ENCODE peak calls at places on chromosomes 11 and 22, in five cellular contexts. X is HepG2, Y is H1, V is GM12878, T is K562. C is an unnamed sample.

GRCh38 chr11:30513087-30513486 is 73.1 kb downstream of the MPPED2 start:
- DNase-seq in T (no peak), X (no peak), Y (no peak), V (no peak), C (no peak)

GRCh38 chr11:9796854-9797253 is 133.0 kb downstream of the SWAP70 start:
- DNase-seq in T (no peak), V (no peak), X (no peak), Y (no peak), C (no peak)

GRCh38 chr11:114412946-114413345 is 12.5 kb downstream of the RBM7 start:
- DNase-seq in V (no peak), X (no peak), Y (no peak), T (no peak), C (no peak)

GRCh38 chr11:125192194-125192593 is 27.6 kb downstream of the PKNOX2 start:
- DNase-seq in Y (no peak), X (no peak), V (no peak), T (no peak), C (peak; percentile 74)

GRCh38 chr22:36374603-36375024 is 13.2 kb downstream of the MYH9 start:
- DNase-seq in T (no peak), X (no peak), V (no peak), Y (no peak), C (no peak)

GRCh38 chr22:30193031-30193794 is 53.3 kb downstream of the LIF start:
- DNase-seq in Y (no peak), V (no peak), T (no peak), X (no peak), C (no peak)

GRCh38 chr22:38338772-38339379 is 21.6 kb upstream of the CSNK1E start:
- DNase-seq in V (no peak), T (no peak), Y (no peak), X (no peak), C (no peak)

GRCh38 chr11:64121637-64122410 is 44.1 kb downstream of the MACROD1 start:
- DNase-seq in T (no peak), Y (no peak), X (no peak), V (no peak), C (no peak)

GRCh38 chr11:65150513-65151271 is 16.4 kb upstream of the SYVN1 start:
- DNase-seq in Y (no peak), V (peak; percentile 27), X (peak; percentile 40), T (peak; percentile 84), C (peak; percentile 82)

GRCh38 chr11:36594316-36594989 is at the start of gene IFTAP:
- DNase-seq in V (no peak), T (peak; percentile 78), Y (peak; percentile 82), X (peak; percentile 90), C (peak; percentile 75)

GRCh38 chr11:116638463-116638862 is 134.3 kb downstream of the BUD13 start:
- DNase-seq in X (no peak), V (no peak), Y (peak; percentile 14), T (no peak), C (no peak)

GRCh38 chr11:96242191-96242845 is 100.7 kb downstream of the MAML2 start:
- DNase-seq in V (no peak), T (no peak), Y (no peak), X (no peak), C (no peak)
- TF ChIP-seq GABPA in V (no peak), T (no peak), Y (no peak), X (no peak), C (no peak)

DNA sequence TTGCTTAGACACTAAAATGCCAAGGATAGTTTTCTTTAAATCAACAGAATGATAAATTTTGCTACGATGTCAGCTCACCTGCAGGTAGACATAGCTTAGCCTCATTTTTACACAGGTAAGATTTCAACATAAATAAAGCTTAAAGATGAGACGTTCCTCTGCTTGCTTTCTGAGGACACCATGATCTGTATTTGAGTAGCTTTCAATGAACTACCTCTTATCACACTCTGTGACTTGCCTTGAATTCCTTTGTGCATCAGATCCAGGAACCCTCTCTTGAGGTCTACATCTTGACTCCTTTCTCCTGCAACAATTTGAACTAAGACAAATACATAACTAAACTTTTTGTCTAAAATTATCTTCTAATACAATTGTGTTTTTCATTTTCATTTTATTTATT is 26.1 kb upstream of the OR8I2 start:
- DNase-seq in X (no peak), Y (no peak), V (no peak), T (no peak), C (no peak)
- TF ChIP-seq RAD21 in X (no peak), Y (no peak), V (no peak), T (no peak), C (no peak)

DNA sequence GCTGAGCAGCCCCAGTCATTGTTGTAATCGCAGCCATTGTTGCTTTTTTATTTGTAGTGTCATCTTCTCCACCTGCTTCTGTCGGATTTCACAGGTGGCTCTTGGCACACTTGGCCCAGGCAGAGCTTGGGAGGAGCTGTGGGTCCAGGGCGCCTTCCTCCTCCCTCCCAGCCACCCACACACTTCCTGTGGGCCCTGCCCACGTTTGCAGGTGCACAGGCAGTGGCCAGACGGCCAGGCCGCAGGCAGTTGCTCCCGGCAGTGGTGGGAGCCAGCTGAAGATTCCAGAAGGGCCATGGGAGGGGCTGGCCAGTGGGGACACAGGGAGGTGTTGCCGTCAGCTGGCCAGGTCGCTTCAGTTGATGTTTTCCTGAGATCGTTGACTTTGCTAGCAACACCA is 1191.8 kb downstream of the BRD1 start:
- DNase-seq in V (no peak), X (no peak), T (no peak), Y (no peak), C (no peak)
- TF ChIP-seq GABPA in V (no peak), X (no peak), T (no peak), Y (no peak), C (no peak)

GRCh38 chr11:101034076-101034475 is 95.5 kb downstream of the PGR start:
- DNase-seq in X (no peak), Y (no peak), V (no peak), T (no peak), C (no peak)

GRCh38 chr11:101030692-101031091 is 98.9 kb downstream of the PGR start:
- DNase-seq in X (no peak), T (no peak), V (no peak), Y (no peak), C (no peak)

GRCh38 chr11:101035872-101036271 is 93.7 kb downstream of the PGR start:
- DNase-seq in T (no peak), Y (no peak), V (no peak), X (no peak), C (no peak)

GRCh38 chr11:101030015-101030414 is 99.6 kb downstream of the PGR start:
- DNase-seq in T (no peak), X (no peak), V (no peak), Y (no peak), C (no peak)

DNA sequence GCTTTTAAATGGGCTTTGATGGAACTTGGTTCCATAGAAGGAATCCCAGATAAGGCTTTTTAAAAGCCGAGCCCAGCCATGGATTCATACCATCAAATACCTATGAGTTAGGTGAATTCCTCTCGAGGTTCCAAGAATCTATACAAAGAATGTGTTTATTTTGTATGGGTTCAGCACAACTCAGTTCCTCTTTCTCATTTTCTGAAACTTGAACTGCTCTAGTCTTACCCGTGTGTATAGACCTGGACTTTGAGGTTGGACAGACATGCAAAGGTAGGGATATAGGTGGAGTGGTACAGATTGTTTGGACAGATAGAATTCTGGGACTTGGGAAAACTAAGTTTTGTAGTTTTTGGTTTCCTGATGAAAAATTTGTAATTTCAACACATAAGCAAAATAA is 97.9 kb downstream of the PGR start:
- DNase-seq in T (no peak), X (no peak), V (no peak), Y (no peak), C (no peak)
- TF ChIP-seq RAD21 in T (no peak), X (no peak), V (no peak), Y (no peak), C (no peak)

DNA sequence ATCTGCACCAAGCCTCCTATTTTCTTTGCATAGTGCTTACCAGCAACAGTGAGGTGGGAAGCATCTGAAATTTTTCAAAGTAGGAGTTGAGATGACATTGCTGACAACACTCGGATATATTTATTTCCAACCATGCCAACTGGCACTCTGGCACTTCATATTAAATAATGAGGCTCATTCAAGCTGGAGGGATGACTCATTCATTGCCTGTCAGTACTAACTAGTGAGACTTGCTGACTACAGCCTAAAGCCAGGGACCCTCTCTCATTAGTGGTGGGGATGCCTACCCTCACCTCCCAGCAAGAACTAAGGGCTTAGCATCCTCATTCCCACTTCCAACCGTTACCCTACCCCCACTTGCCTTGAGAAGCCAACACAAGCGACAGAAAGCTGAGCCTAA is 181.8 kb upstream of the POU2AF2 start:
- DNase-seq in Y (no peak), V (no peak), T (no peak), X (no peak), C (no peak)
- TF ChIP-seq GABPA in Y (no peak), V (no peak), T (no peak), X (no peak), C (no peak)

GRCh38 chr11:69640995-69641581 is at the start of gene CCND1:
- DNase-seq in V (no peak), X (peak; percentile 95), T (peak; percentile 68), Y (peak; percentile 83), C (peak; percentile 89)

GRCh38 chr11:69638941-69639681 is 1.8 kb upstream of the CCND1 start:
- DNase-seq in Y (peak; percentile 95), V (no peak), T (peak; percentile 81), X (peak; percentile 90), C (peak; percentile 93)

GRCh38 chr11:69641681-69642548 is 959 bp downstream of the CCND1 start:
- DNase-seq in T (no peak), V (no peak), Y (no peak), X (no peak), C (peak; percentile 51)

GRCh38 chr11:69639843-69640242 is 1.1 kb upstream of the CCND1 start:
- DNase-seq in Y (no peak), X (no peak), T (no peak), V (no peak), C (no peak)

DNA sequence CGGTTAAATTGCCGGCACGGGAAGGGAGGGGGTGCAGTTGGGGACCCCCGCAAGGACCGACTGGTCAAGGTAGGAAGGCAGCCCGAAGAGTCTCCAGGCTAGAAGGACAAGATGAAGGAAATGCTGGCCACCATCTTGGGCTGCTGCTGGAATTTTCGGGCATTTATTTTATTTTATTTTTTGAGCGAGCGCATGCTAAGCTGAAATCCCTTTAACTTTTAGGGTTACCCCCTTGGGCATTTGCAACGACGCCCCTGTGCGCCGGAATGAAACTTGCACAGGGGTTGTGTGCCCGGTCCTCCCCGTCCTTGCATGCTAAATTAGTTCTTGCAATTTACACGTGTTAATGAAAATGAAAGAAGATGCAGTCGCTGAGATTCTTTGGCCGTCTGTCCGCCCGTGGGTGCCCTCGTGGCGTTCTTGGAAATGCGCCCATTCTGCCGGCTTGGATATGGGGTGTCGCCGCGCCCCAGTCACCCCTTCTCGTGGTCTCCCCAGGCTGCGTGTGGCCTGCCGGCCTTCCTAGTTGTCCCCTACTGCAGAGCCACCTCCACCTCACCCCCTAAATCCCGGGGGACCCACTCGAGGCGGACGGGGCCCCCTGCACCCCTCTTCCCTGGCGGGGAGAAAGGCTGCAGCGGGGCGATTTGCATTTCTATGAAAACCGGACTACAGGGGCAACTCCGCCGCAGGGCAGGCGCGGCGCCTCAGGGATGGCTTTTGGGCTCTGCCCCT is 529 bp upstream of the CCND1 start:
- DNase-seq in Y (no peak), V (no peak), X (no peak), T (no peak), C (no peak)
- TF ChIP-seq RAD21 in Y (no peak), V (no peak), X (no peak), T (no peak), C (no peak)